ENCODE peak calls at places on chromosomes 6 and 20, in eight cellular contexts. W is CD4-positive, alpha-beta memory T cell; X is GM23338; J is astrocyte; V is lower lobe of right lung; Q is mammary epithelial cell; C is heart left ventricle; N is psoas muscle. Z is an unnamed sample.

GRCh38 chr6:89927788-89928565 is 33.7 kb downstream of the GJA10 start:
- DNase-seq in V (no peak), N (no peak), C (no peak), J (peak; percentile 42), Q (peak; percentile 62), X (no peak), W (no peak), Z (no peak)

GRCh38 chr6:150251566-150252186 is 108.8 kb downstream of the PPP1R14C start:
- DNase-seq in X (no peak), V (no peak), N (peak; percentile 69), C (no peak), J (no peak), Q (no peak), W (no peak), Z (no peak)

GRCh38 chr6:46583081-46583480 is 69.5 kb downstream of the CYP39A1 start:
- DNase-seq in V (no peak), J (no peak), X (no peak), W (no peak), C (no peak), Q (no peak), N (no peak), Z (no peak)

GRCh38 chr20:25214824-25215223 is 19.3 kb downstream of the ENTPD6 start:
- DNase-seq in W (no peak), V (no peak), X (no peak), C (no peak), Q (no peak), J (no peak), N (no peak), Z (no peak)

GRCh38 chr6:49636368-49637332 is at the start of gene RHAG:
- DNase-seq in N (no peak), X (no peak), C (no peak), J (no peak), W (no peak), V (no peak), Q (no peak), Z (no peak)

GRCh38 chr6:154916857-154917256 is 78.3 kb upstream of the TIAM2 start:
- DNase-seq in C (no peak), W (no peak), Q (no peak), J (no peak), V (no peak), X (no peak), N (no peak), Z (no peak)

GRCh38 chr6:30725713-30726505 is 5.8 kb downstream of the TUBB start:
- DNase-seq in W (no peak), C (no peak), Q (no peak), V (no peak), X (peak; percentile 63), N (no peak), J (peak; percentile 62), Z (no peak)

GRCh38 chr6:45184937-45185336 is 143.2 kb upstream of the RUNX2 start:
- DNase-seq in N (no peak), W (no peak), X (peak; percentile 15), C (no peak), Q (no peak), V (no peak), J (no peak), Z (no peak)

GRCh38 chr6:118372413-118372812 is 175.7 kb upstream of the PLN start:
- DNase-seq in W (no peak), J (peak; percentile 61), V (no peak), C (no peak), N (peak; percentile 77), Q (peak; percentile 9), X (no peak), Z (no peak)

GRCh38 chr6:143405381-143406154 is 44.9 kb downstream of the ADAT2 start:
- DNase-seq in N (no peak), Q (peak; percentile 64), X (no peak), J (peak; percentile 95), W (no peak), C (no peak), V (no peak), Z (no peak)

GRCh38 chr6:40138273-40138720 is 204.0 kb upstream of the MOCS1 start:
- DNase-seq in N (no peak), X (no peak), Q (no peak), W (no peak), C (no peak), V (no peak), J (no peak), Z (no peak)

GRCh38 chr6:160767019-160767646 is 65.1 kb downstream of the PLG start:
- DNase-seq in C (peak; percentile 78), Q (peak; percentile 52), V (peak; percentile 72), W (peak; percentile 38), N (peak; percentile 59), X (peak; percentile 87), J (peak; percentile 17), Z (no peak)

GRCh38 chr6:157713451-157714152 is 109.4 kb upstream of the SNX9 start:
- DNase-seq in C (no peak), J (no peak), V (no peak), W (no peak), X (no peak), Q (no peak), N (no peak), Z (no peak)

GRCh38 chr6:53441761-53442160 is 93.0 kb upstream of the ELOVL5 start:
- DNase-seq in C (no peak), V (no peak), J (peak; percentile 79), Q (no peak), N (no peak), X (no peak), W (no peak), Z (no peak)

GRCh38 chr6:46789434-46790358 is 3.5 kb upstream of the MEP1A start:
- DNase-seq in C (no peak), J (no peak), X (no peak), N (no peak), Q (no peak), V (no peak), W (no peak), Z (no peak)

GRCh38 chr20:53070714-53071392 is 98.7 kb downstream of the TSHZ2 start:
- DNase-seq in C (no peak), N (no peak), W (peak; percentile 41), J (peak; percentile 60), X (no peak), Q (no peak), V (no peak), Z (no peak)

GRCh38 chr6:43916924-43917877 is 147.2 kb downstream of the VEGFA start:
- DNase-seq in V (peak; percentile 53), Q (no peak), J (no peak), W (no peak), N (peak; percentile 88), X (no peak), C (no peak), Z (no peak)

GRCh38 chr6:34143196-34143883 is 2.5 kb downstream of the GRM4 start:
- DNase-seq in N (peak; percentile 29), V (peak; percentile 33), X (no peak), Q (no peak), J (no peak), C (peak; percentile 34), W (no peak), Z (no peak)
- H3K4me3 ChIP-seq in N (peak overlapping the region; percentile 61), V (peak overlapping the region; percentile 43), X (peak overlapping the region; percentile 88), Q (no peak overlapping the region), J (no peak overlapping the region), C (peak overlapping the region; percentile 49), W (no peak overlapping the region), Z (no peak overlapping the region)

GRCh38 chr20:11675920-11676617 is 241.6 kb upstream of the BTBD3 start:
- DNase-seq in W (no peak), N (no peak), C (no peak), Q (no peak), J (peak; percentile 27), X (no peak), V (no peak), Z (no peak)

GRCh38 chr20:11672959-11673358 is 244.7 kb upstream of the BTBD3 start:
- DNase-seq in C (no peak), N (no peak), W (no peak), X (no peak), J (no peak), Q (no peak), V (no peak), Z (no peak)

GRCh38 chr20:11676618-11677289 is 240.9 kb upstream of the BTBD3 start:
- DNase-seq in X (peak; percentile 83), W (no peak), V (no peak), J (peak; percentile 6), Q (peak; percentile 27), C (peak; percentile 55), N (peak; percentile 59), Z (peak; percentile 41)

DNA sequence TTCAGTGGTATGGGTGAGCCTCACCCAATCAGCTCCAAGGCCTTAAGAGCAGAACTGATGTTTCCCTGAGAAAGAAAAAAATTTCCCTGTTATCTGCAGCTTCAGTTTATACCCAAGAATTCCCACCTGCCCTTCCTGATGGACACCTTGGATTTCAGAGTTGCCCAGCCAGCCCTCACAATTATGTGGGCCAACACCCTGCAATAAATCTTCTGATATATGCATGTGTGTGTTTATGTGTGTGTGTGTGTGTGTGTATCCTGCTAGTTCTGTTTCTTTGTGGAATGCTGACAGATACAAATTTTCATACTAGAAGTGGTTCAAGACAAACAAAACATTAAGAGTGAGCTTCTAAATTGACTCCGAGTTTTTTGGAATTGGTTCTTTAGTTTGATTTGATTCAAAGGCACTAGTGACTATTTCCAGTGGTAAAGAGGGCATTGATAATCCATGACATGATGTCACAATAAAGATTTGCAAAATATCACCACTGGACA is 246.6 kb upstream of the BTBD3 start:
- DNase-seq in J (no peak), Q (no peak), X (no peak), W (no peak), V (no peak), C (no peak), N (no peak), Z (no peak)
- H3K36me3 ChIP-seq in J (no peaks in the 10 kb centered on the region), Q (no peaks in the 10 kb centered on the region), X (no peaks in the 10 kb centered on the region), W (no peaks in the 10 kb centered on the region), V (no peaks in the 10 kb centered on the region), C (no peaks in the 10 kb centered on the region), N (no peaks in the 10 kb centered on the region), Z (no peaks in the 10 kb centered on the region)

GRCh38 chr20:50141018-50141675 is 12.4 kb downstream of the PEDS1 start:
- DNase-seq in Q (peak; percentile 85), V (no peak), W (no peak), J (no peak), N (no peak), C (no peak), X (no peak), Z (no peak)
- H3K4me1 ChIP-seq in Q (peaks cover 79% of the 10 kb centered on the region), V (peaks cover 72% of the 10 kb centered on the region), W (peaks cover 7% of the 10 kb centered on the region), J (peaks cover 42% of the 10 kb centered on the region), N (peaks cover 52% of the 10 kb centered on the region), C (peaks cover 10% of the 10 kb centered on the region), X (peaks cover 12% of the 10 kb centered on the region), Z (peaks cover 49% of the 10 kb centered on the region)

DNA sequence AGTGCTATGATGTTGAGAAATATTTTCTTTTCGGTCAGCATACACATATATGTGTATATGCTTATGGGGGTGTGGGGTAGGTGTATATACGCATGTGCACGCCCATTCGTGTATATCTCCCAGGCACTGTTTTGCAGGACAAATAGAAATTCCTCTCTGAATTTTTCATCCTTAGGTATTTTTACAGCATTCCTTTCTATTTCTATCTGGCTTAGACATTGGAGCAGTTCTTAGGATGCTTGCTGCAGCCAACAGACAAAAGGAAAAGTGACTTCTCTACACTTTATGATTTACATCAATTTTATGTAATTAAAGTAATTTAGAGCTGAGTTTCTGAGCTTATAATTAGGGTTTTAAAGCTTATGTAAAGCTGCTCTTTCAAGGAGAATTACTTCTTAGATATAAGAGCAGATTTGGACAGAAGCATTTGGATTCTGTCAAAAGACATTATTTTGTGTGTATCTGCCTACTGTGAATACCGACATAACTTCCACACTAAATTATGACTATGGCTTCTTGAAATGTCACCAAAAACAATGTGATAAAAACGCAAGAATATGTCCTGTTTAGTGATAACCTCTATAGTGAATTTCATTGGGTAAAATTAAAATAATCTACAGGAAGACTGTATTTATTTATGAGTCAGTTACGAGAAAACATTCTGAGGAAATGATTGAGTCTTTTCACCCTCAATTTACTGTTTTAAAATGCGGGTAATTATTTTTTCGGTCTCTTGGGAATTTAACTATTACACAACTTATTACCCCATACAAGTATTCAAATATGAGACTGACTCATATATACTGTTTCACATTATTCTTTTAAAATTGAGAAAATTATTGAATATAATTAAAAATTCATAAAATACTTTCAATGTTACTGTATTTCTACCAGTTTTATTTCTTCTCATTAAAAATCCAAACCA is 21.3 kb upstream of the CEP43 start:
- DNase-seq in Q (no peak), N (no peak), X (no peak), V (no peak), C (no peak), W (no peak), J (no peak), Z (no peak)
- H3K4me3 ChIP-seq in Q (no peak overlapping the region), N (no peak overlapping the region), X (no peak overlapping the region), V (no peak overlapping the region), C (no peak overlapping the region), W (no peak overlapping the region), J (no peak overlapping the region), Z (no peak overlapping the region)

Z was measured in PC-9.